ENCODE peak calls at places on chromosomes 12 and 14, in eight cellular contexts. B is activated CD4-positive, CD25-positive, alpha-beta regulatory T cell; J is COR-L47; Y is T1000; V is T-helper 2 cell; D is HTR-8/SVneo; H is ELR; K is KG1. G is an unnamed sample.
A peak's percentile ranks its signal among the peaks of the same experiment; 100 is the strongest.

GRCh38 chr14:76376878-76377523 is 1.1 kb downstream of the ESRRB start:
- DNase-seq in J (no peak), Y (no peak), V (no peak), D (no peak), H (no peak), B (no peak), K (no peak), G (no peak)

GRCh38 chr12:96064266-96064665 is 28.9 kb upstream of the LTA4H start:
- DNase-seq in V (no peak), H (no peak), D (no peak), B (no peak), K (peak; percentile 11), Y (no peak), J (no peak), G (no peak)

GRCh38 chr14:21234112-21234511 is 35.1 kb downstream of the HNRNPC start:
- DNase-seq in K (no peak), Y (no peak), B (no peak), H (no peak), V (no peak), J (no peak), D (no peak), G (no peak)

GRCh38 chr12:1842905-1843640 is 22.7 kb downstream of the LRTM2 start:
- DNase-seq in V (no peak), Y (no peak), H (no peak), K (no peak), B (no peak), J (no peak), D (no peak), G (no peak)

GRCh38 chr12:123966596-123966995 is 6.0 kb downstream of the CCDC92 start:
- DNase-seq in B (no peak), H (peak; percentile 81), D (no peak), V (no peak), K (no peak), Y (no peak), J (no peak), G (no peak)

GRCh38 chr12:103840399-103840880 is 594 bp downstream of the NT5DC3 start:
- DNase-seq in J (no peak), V (peak; percentile 23), Y (peak; percentile 33), H (peak; percentile 73), K (no peak), D (no peak), B (no peak), G (no peak)

GRCh38 chr14:66206554-66206953 is 279.6 kb upstream of the CCDC196 start:
- DNase-seq in V (no peak), J (no peak), D (no peak), H (no peak), B (no peak), K (no peak), Y (no peak), G (no peak)

GRCh38 chr12:46210835-46211439 is 57.9 kb downstream of the SLC38A1 start:
- DNase-seq in V (peak; percentile 69), H (no peak), B (no peak), J (no peak), Y (no peak), D (no peak), K (no peak), G (no peak)

GRCh38 chr12:54019924-54020586 is 8.2 kb upstream of the HOXC6 start:
- DNase-seq in B (no peak), Y (no peak), H (peak; percentile 20), D (no peak), K (no peak), V (no peak), J (no peak), G (no peak)

GRCh38 chr12:79615596-79616560 is 74.9 kb downstream of the PAWR start:
- DNase-seq in H (no peak), J (no peak), B (no peak), D (no peak), V (peak; percentile 73), K (no peak), Y (no peak), G (no peak)

GRCh38 chr12:19846561-19846960 is 407.3 kb downstream of the AEBP2 start:
- DNase-seq in B (no peak), J (no peak), V (no peak), D (peak; percentile 14), Y (no peak), K (no peak), H (peak; percentile 46), G (no peak)

GRCh38 chr12:3882896-3883564 is 9.8 kb upstream of the PARP11 start:
- DNase-seq in D (peak; percentile 55), V (peak; percentile 80), K (no peak), B (no peak), H (peak; percentile 48), Y (no peak), J (no peak), G (no peak)

GRCh38 chr12:87728936-87729593 is 300.1 kb downstream of the C12orf50 start:
- DNase-seq in Y (no peak), K (no peak), J (no peak), H (no peak), B (no peak), V (no peak), D (no peak), G (no peak)

GRCh38 chr14:99809864-99810854 is 16.9 kb downstream of the EML1 start:
- DNase-seq in D (no peak), J (no peak), B (no peak), Y (no peak), H (no peak), V (no peak), K (no peak), G (no peak)

GRCh38 chr12:46926536-46926935 is 100.7 kb upstream of the SLC38A4 start:
- DNase-seq in J (no peak), K (no peak), Y (no peak), B (no peak), V (peak; percentile 2), D (no peak), H (no peak), G (no peak)

GRCh38 chr12:56104815-56105476 is 587 bp downstream of the PA2G4 start:
- DNase-seq in V (peak; percentile 31), H (peak; percentile 57), Y (no peak), B (no peak), D (no peak), J (no peak), K (no peak), G (peak; percentile 45)

GRCh38 chr14:89902876-89903275 is 51.7 kb downstream of the EFCAB11 start:
- DNase-seq in V (peak; percentile 9), B (no peak), K (no peak), D (no peak), H (no peak), Y (no peak), J (peak; percentile 28), G (no peak)

GRCh38 chr14:95386536-95386935 is 66.8 kb upstream of the CLMN start:
- DNase-seq in H (no peak), K (no peak), J (no peak), B (no peak), V (no peak), Y (no peak), D (no peak), G (no peak)

GRCh38 chr12:18696971-18697602 is 40.7 kb downstream of the PLCZ1 start:
- DNase-seq in K (no peak), D (no peak), H (peak; percentile 75), B (no peak), J (no peak), Y (no peak), V (no peak), G (no peak)

GRCh38 chr12:48286665-48287064 is 64.1 kb downstream of the ZNF641 start:
- DNase-seq in B (no peak), J (no peak), K (no peak), D (no peak), V (no peak), Y (no peak), H (peak; percentile 7), G (no peak)

GRCh38 chr12:2792670-2793500 is 1.9 kb upstream of the FKBP4 start:
- DNase-seq in J (no peak), K (no peak), V (no peak), H (no peak), D (no peak), Y (no peak), B (no peak), G (no peak)

GRCh38 chr14:60722836-60723217 is 1.3 kb downstream of the SIX4 start:
- DNase-seq in K (no peak), B (no peak), H (peak; percentile 47), Y (no peak), J (no peak), V (peak; percentile 21), D (peak; percentile 74), G (no peak)

GRCh38 chr12:1851126-1851791 is 30.9 kb downstream of the LRTM2 start:
- DNase-seq in D (peak; percentile 41), H (peak; percentile 67), V (no peak), B (no peak), K (no peak), J (no peak), Y (no peak), G (no peak)

GRCh38 chr12:95613021-95613420 is 61.7 kb upstream of the USP44 start:
- DNase-seq in H (no peak), Y (no peak), D (no peak), K (no peak), J (no peak), V (no peak), B (no peak), G (no peak)

GRCh38 chr14:99234982-99235491 is 37.0 kb downstream of the BCL11B start:
- DNase-seq in Y (no peak), D (peak; percentile 39), J (no peak), K (no peak), H (no peak), B (no peak), V (peak; percentile 80), G (peak; percentile 70)

GRCh38 chr12:98845957-98846356 is 200.9 kb downstream of the APAF1 start:
- DNase-seq in D (no peak), Y (no peak), K (no peak), B (no peak), J (no peak), V (no peak), H (peak; percentile 3), G (no peak)

GRCh38 chr12:10613334-10614055 is at the start of gene MAGOHB:
- DNase-seq in V (peak; percentile 98), H (peak; percentile 98), B (peak; percentile 89), Y (peak; percentile 91), J (peak; percentile 78), K (peak; percentile 57), D (peak; percentile 88), G (peak; percentile 98)

GRCh38 chr12:74722709-74723108 is 185.1 kb downstream of the ATXN7L3B start:
- DNase-seq in Y (no peak), V (no peak), D (no peak), H (no peak), K (no peak), J (no peak), B (no peak), G (no peak)

GRCh38 chr14:100191584-100192249 is 32.3 kb upstream of the DEGS2 start:
- DNase-seq in J (no peak), K (no peak), D (no peak), B (no peak), H (no peak), Y (no peak), V (no peak), G (no peak)

GRCh38 chr12:75658826-75659823 is 147.7 kb upstream of the KRR1 start:
- DNase-seq in K (no peak), Y (peak; percentile 15), H (peak; percentile 93), J (peak; percentile 7), B (no peak), V (peak; percentile 70), D (peak; percentile 21), G (no peak)

G was measured in activated naive CD4-positive, alpha-beta T cell.